ENCODE peak calls at places on chromosomes 3 and 15, in four cellular contexts. C, Y, J and B are unnamed samples.

GRCh38 chr3:127065561-127066270 is 82.8 kb downstream of the PLXNA1 start:
- DNase-seq in Y (no peak), J (no peak), C (peak), B (no peak)

GRCh38 chr3:68067314-68067713 is 412.9 kb upstream of the SUCLG2 start:
- DNase-seq in C (no peak), J (no peak), Y (no peak), B (no peak)

GRCh38 chr3:129398803-129399144 is 29.7 kb downstream of the EFCAB12 start:
- DNase-seq in J (peak), Y (peak), C (peak), B (no peak)

GRCh38 chr3:52721742-52722033 is 15.8 kb downstream of the SPCS1 start:
- DNase-seq in Y (no peak), C (no peak), J (no peak), B (no peak)

GRCh38 chr15:21260966-21261395 is 179.3 kb downstream of the POTEB3 start:
- DNase-seq in C (no peak), Y (no peak), J (no peak), B (no peak)

GRCh38 chr3:71401695-71402231 is 181.8 kb downstream of the FOXP1 start:
- DNase-seq in C (no peak), Y (no peak), J (no peak), B (no peak)

GRCh38 chr3:106829206-106829605 is 548.0 kb upstream of the CCDC54 start:
- DNase-seq in J (peak), Y (no peak), C (peak), B (no peak)

GRCh38 chr15:101676965-101677364 is 24.8 kb upstream of the TM2D3 start:
- DNase-seq in C (peak), J (no peak), Y (no peak), B (no peak)

GRCh38 chr3:39277893-39278615 is 1.8 kb downstream of the CX3CR1 start:
- DNase-seq in C (peak), Y (no peak), J (no peak), B (no peak)

GRCh38 chr3:46264002-46264401 is 21.7 kb downstream of the CCR3 start:
- DNase-seq in C (no peak), J (no peak), Y (no peak), B (no peak)

GRCh38 chr3:55476515-55476914 is 10.6 kb downstream of the WNT5A start:
- DNase-seq in C (peak), J (no peak), Y (no peak), B (no peak)

GRCh38 chr15:36635681-36636080 is 56.3 kb downstream of the CDIN1 start:
- DNase-seq in J (no peak), Y (no peak), C (no peak), B (no peak)

GRCh38 chr3:112437146-112438022 is 61.9 kb downstream of the BTLA start:
- DNase-seq in Y (peak), C (peak), J (peak), B (no peak)

GRCh38 chr3:35505181-35505580 is 134.1 kb upstream of the ARPP21 start:
- DNase-seq in C (no peak), J (peak), Y (no peak), B (no peak)

GRCh38 chr15:39501366-39501765 is 79.5 kb upstream of the THBS1 start:
- DNase-seq in C (no peak), Y (no peak), J (no peak), B (peak)

GRCh38 chr15:63236272-63236671 is 41.1 kb upstream of the APH1B start:
- DNase-seq in Y (no peak), C (peak), J (no peak), B (no peak)

GRCh38 chr3:132180337-132180791 is 136.8 kb upstream of the ACP3 start:
- DNase-seq in C (peak), J (peak), Y (peak), B (peak)

GRCh38 chr15:55434989-55435825 is 26.9 kb downstream of the PIERCE2 start:
- DNase-seq in C (peak), Y (peak), J (peak), B (no peak)

GRCh38 chr3:62211675-62212429 is 161.5 kb downstream of the FEZF2 start:
- DNase-seq in Y (no peak), J (peak), C (no peak), B (no peak)

GRCh38 chr3:195040094-195040493 is 230.9 kb downstream of the XXYLT1 start:
- DNase-seq in C (no peak), Y (peak), J (no peak), B (no peak)

GRCh38 chr3:176554264-176554663 is 643.0 kb downstream of the TBL1XR1 start:
- DNase-seq in C (no peak), Y (no peak), J (no peak), B (no peak)

GRCh38 chr3:57952208-57952631 is 56.0 kb upstream of the FLNB start:
- DNase-seq in J (peak), Y (no peak), C (peak), B (peak)

GRCh38 chr3:188153498-188153948 is 434 bp upstream of the LPP start:
- DNase-seq in C (peak), Y (peak), J (peak), B (peak)

GRCh38 chr3:114624676-114625181 is 330.9 kb downstream of the TIGIT start:
- DNase-seq in J (no peak), C (peak), Y (peak), B (peak)

GRCh38 chr3:178480274-178480673 is 56.0 kb upstream of the KCNMB2 start:
- DNase-seq in Y (no peak), C (no peak), J (no peak), B (no peak)

GRCh38 chr15:92400980-92401787 is 7.5 kb downstream of the ST8SIA2 start:
- DNase-seq in C (no peak), Y (no peak), J (no peak), B (no peak)

GRCh38 chr15:56058986-56059385 is 65.6 kb upstream of the NEDD4 start:
- DNase-seq in Y (no peak), J (no peak), C (no peak), B (no peak)

GRCh38 chr3:53668872-53669271 is 174.5 kb downstream of the CACNA1D start:
- DNase-seq in Y (peak), C (peak), J (peak), B (no peak)

GRCh38 chr15:75532413-75533250 is 46.5 kb downstream of the PTPN9 start:
- DNase-seq in C (peak), J (peak), Y (peak), B (no peak)

GRCh38 chr15:90572893-90573292 is 43.2 kb downstream of the CRTC3 start:
- DNase-seq in Y (no peak), J (no peak), C (no peak), B (no peak)

GRCh38 chr15:85639752-85640381 is 154.9 kb downstream of the KLHL25 start:
- DNase-seq in Y (no peak), J (no peak), C (peak), B (no peak)

GRCh38 chr15:25250906-25251622 is 187.8 kb downstream of the UBE3A start:
- DNase-seq in J (no peak), C (no peak), Y (no peak), B (no peak)

GRCh38 chr3:157113832-157114505 is 46.0 kb downstream of the CCNL1 start:
- DNase-seq in C (no peak), Y (no peak), J (peak), B (no peak)

GRCh38 chr3:157111578-157111977 is 48.4 kb downstream of the CCNL1 start:
- DNase-seq in C (no peak), J (no peak), Y (no peak), B (no peak)

GRCh38 chr3:157110761-157111238 is 49.1 kb downstream of the CCNL1 start:
- DNase-seq in J (no peak), Y (no peak), C (no peak), B (no peak)

GRCh38 chr3:157115069-157116006 is 44.6 kb downstream of the CCNL1 start:
- DNase-seq in C (no peak), Y (no peak), J (no peak), B (peak)

DNA sequence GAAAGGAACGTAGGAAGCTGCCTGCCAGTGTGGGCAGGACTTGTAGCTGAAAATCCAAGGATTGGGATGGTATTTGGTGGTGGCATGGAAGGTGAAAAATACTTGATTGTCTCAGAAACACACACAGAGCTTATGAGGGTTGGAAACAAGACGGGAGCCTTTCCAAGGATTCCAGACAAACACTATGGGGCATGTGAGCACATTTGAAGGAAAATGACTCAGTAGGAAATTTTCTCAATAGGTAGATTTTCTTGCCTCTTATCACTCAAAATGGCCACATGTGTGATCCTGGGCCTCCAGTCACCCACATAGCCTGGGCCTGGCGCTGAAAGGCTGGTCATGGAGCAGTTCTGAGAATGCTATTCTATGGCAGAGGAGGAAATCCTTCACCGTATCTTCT is 47.4 kb downstream of the CCNL1 start:
- DNase-seq in Y (no peak), J (no peak), C (no peak), B (no peak)
- TF ChIP-seq CTCF in Y (no peak), J (no peak), C (no peak), B (no peak)

GRCh38 chr15:65384895-65385867 is 7.4 kb upstream of the IGDCC3 start:
- DNase-seq in J (peak), C (peak), Y (peak), B (no peak)
- H3K4me3 ChIP-seq in J (peak), C (no peak), Y (no peak), B (no peak)

DNA sequence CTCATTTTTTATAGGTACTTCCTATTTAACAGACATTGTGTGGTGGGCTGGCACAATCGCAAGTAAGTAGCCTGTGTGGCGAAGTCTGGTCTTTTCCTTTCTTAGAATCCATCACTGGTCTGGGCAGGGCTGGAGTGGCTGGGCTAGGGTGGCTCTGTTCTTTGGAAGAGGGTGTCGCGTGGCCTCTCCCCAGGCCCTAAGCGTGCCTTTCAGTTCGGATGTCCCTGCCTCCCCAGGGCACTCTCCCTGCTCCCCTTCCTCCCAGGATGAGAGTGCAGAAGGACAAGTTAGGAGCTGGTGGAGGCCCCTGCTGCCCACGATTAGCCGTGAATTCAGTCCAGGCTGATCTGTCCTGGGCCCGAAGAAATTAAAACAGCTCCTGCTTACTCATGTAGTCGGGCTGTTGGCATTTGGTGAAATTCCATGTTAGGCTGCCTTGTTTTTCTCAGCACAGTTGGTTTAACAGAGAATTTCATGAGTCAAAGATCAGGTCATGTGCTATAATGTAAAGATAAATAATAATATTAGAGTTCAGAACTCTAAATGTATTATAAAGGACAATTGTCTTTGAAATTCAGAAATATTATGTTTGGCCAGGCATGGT is 24.4 kb downstream of the NIPA1 start:
- DNase-seq in C (no peak), J (no peak), Y (no peak), B (no peak)
- TF ChIP-seq CTCF in C (no peak), J (no peak), Y (no peak), B (no peak)

GRCh38 chr15:80070840-80071239 is 11.4 kb downstream of the ZFAND6 start:
- DNase-seq in J (no peak), C (peak), Y (peak), B (no peak)

GRCh38 chr15:80071652-80072051 is 12.2 kb downstream of the ZFAND6 start:
- DNase-seq in Y (no peak), C (no peak), J (no peak), B (no peak)

GRCh38 chr15:80072285-80072684 is 12.8 kb downstream of the ZFAND6 start:
- DNase-seq in C (peak), J (peak), Y (peak), B (peak)

GRCh38 chr15:80076321-80077318 is 17.1 kb downstream of the ZFAND6 start:
- DNase-seq in C (peak), Y (no peak), J (no peak), B (no peak)

DNA sequence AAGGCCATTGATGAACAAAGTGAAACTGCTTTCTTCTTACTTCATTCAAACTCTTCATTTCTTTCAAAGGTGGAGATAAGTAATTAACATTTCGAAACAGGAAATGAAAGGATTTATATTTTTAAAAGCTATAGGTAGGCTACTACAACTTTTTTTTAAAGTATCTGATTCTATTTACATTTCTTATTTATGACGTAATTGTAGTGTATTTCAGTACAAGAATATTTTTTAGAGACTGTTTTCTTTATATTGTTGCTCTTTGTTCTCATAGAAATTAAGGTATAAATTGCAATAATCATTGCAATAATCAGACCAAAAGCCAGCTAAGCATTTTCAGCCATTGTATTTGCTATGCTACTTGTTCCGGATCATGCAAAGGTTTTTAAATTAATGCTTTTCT is 13.7 kb downstream of the ZFAND6 start:
- DNase-seq in J (no peak), Y (no peak), C (no peak), B (no peak)
- H3K4me3 ChIP-seq in J (no peak), Y (peak), C (peak), B (peak)

DNA sequence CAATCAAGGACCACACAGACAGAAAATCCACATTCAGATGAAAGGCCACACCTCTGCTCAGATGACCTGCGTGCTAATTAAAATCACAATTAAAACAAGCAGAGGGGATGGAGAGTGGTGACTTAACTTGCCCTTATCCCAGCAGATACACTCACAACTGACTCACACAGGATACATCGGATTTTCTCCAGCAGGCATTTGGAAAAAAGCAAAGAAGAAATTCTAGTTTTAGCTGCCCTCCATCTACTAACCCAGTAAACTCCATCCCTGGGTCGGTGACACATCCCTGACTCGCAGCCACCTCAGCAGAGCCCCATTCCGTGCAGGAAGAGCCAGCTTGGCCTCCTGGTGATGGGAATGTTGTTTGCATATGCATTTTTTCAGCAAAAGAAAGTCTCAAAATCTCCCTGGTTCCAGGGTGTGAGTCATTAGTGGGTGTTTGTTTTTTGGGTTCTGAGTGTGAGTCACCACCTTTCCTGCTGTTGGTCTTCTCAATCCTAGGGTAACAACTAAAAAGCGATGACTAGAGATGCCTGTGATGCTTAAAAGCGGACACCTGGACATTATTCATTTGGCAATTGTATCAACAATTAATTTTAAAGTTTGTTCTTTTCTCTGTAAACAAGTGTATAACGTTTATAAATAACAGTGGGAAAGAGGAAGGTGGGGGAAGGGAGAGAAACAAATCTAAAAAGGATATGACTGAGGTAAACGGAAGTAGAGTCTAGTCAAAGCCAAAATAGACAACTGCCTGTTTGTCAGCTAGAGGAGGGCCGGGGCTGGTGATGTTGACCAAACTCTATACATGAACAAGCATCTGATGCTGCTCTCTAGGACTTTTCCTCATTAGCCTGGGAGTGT is 49.8 kb upstream of the SLC4A7 start:
- DNase-seq in J (peak), Y (peak), C (peak), B (peak)
- TF ChIP-seq CTCF in J (no peak), Y (no peak), C (peak), B (peak)

GRCh38 chr15:32826685-32827084 is 108.9 kb downstream of the GREM1 start:
- DNase-seq in J (no peak), C (no peak), Y (no peak), B (no peak)

GRCh38 chr15:32825219-32825618 is 107.4 kb downstream of the GREM1 start:
- DNase-seq in Y (no peak), C (no peak), J (no peak), B (no peak)

GRCh38 chr15:32831458-32831857 is 113.7 kb downstream of the GREM1 start:
- DNase-seq in C (peak), J (no peak), Y (no peak), B (no peak)

GRCh38 chr15:32829441-32829840 is 111.6 kb downstream of the GREM1 start:
- DNase-seq in C (no peak), J (no peak), Y (no peak), B (no peak)

GRCh38 chr15:32828507-32829186 is 110.8 kb downstream of the GREM1 start:
- DNase-seq in J (no peak), Y (no peak), C (peak), B (no peak)
- H3K4me3 ChIP-seq in J (no peak), Y (no peak), C (no peak), B (no peak)

DNA sequence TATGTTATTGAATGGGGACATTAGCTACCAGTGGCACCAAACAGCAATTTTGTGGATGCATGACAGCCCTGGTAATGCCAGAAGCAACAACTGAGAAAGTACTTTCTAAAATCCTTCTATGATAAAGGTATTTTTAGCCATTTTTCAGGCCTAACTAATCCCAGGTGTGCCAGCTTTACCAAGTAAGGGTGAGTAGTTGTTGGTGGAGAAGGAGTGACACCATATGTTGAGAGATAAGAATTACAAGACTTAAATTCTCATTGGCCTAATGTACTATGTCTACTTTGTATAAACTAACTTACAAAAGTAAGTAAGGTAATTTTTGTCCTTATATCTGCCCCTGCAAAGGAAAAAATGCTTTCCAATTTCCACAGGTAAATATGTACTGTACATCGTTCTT is 4.1 kb upstream of the COX17 start:
- DNase-seq in Y (peak), C (peak), J (peak), B (no peak)
- TF ChIP-seq CTCF in Y (peak), C (peak), J (peak), B (peak)